ENCODE peak calls at places on chromosomes 2 and 18, in four cellular contexts. P is WTC11, V is HepG2, R is GM12878. T is an unnamed sample.

GRCh38 chr2:225598922-225599321 is 199.4 kb downstream of the NYAP2 start:
- DNase-seq in P (no peak), V (no peak), R (no peak), T (no peak)

GRCh38 chr2:195407782-195408181 is 249.2 kb upstream of the SLC39A10 start:
- DNase-seq in P (no peak), V (no peak), R (no peak), T (peak)

GRCh38 chr2:170509460-170510193 is 205.5 kb upstream of the SP5 start:
- DNase-seq in P (no peak), V (no peak), R (peak), T (no peak)

GRCh38 chr2:201908901-201909300 is 102.6 kb downstream of the CDK15 start:
- DNase-seq in P (no peak), V (no peak), R (no peak), T (no peak)

GRCh38 chr2:222561817-222562424 is 94.0 kb downstream of the FARSB start:
- DNase-seq in P (peak), V (peak), R (peak), T (peak)

GRCh38 chr2:8728305-8729015 is 46.6 kb downstream of the ID2 start:
- DNase-seq in P (no peak), V (no peak), R (no peak), T (no peak)

GRCh38 chr18:8816233-8816632 is 110.9 kb downstream of the MTCL1 start:
- DNase-seq in P (no peak), V (no peak), R (no peak), T (no peak)

GRCh38 chr18:2846638-2847340 is at the start of gene EMILIN2:
- DNase-seq in P (peak), V (no peak), R (no peak), T (peak)

GRCh38 chr18:13543144-13543543 is 183.2 kb downstream of the FAM210A start:
- DNase-seq in P (no peak), V (no peak), R (no peak), T (no peak)

GRCh38 chr2:81529944-81530343 is 1225.4 kb upstream of the LRRTM1 start:
- DNase-seq in P (no peak), V (no peak), R (no peak), T (no peak)

DNA sequence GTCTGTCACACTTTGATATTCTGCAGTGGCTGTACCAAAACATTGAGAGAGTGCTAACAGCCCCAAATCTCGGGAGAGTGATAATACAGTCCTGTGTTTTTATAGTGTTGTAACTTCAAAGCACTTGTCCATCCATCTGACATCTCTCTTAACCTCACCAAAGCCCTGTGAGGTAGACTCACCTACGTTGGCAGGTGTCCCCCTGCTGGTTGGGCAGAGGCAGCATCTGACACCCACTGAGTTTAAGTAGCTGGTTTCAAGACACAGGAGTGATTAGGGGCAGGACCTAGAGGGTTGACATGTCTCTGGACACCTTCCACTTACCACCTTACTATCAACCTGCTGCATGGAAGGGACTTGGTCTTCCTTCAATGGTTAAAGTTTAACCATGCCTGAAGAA is 22.9 kb downstream of the COLEC12 start:
- DNase-seq in P (peak), V (peak), R (no peak), T (peak)
- TF ChIP-seq TCF7 in P (no peak), V (no peak), R (no peak), T (no peak)

DNA sequence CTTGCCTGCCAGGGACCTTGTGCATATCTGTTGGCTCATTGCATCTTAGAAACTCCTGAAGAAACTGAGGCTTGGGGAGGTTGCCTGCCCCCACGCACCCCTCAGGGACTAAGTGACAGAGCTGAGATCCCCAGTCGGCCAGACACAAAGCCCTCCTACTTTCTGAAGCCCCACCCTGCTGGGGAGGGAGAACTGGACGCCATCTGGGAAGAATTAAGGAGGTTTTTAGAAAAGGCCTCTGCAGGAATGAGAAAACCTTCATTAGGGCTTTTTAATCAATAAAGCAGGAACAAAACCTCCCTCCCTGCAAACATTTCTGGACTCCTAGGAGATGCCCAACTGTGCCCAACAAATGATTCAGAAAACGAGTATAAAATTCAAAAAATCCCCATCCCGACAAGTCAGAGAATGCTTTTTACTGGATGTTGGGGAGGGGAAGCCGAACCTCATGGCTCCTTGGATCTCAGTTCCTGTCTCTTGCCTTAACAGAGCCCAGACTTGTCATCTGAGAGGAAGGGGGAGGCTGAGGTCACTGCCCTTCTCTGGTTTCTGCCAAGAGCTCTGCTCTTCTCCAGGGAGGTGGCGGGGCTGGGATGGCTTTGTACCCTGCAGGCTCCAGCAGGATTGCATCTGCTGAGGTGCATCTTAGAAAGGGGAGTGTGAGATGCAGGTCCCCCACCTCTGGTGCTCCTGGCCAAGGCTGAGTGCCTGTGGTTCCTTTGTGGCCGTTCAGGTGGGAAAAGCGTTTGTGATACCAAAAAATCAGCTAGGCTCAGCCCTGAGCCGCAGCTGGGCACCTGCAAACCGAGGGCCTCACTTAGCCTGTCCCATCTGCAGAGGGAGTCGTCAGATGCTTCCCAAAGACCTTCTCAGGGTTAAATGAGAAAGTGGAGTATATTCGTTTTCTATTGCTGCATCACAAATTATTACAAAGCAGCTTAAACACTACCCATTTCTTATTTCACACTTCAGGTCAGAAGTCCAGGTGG is 142.4 kb downstream of the ZFP36L2 start:
- DNase-seq in P (no peak), V (no peak), R (no peak), T (no peak)
- TF ChIP-seq TCF7 in P (no peak), V (no peak), R (no peak), T (no peak)

DNA sequence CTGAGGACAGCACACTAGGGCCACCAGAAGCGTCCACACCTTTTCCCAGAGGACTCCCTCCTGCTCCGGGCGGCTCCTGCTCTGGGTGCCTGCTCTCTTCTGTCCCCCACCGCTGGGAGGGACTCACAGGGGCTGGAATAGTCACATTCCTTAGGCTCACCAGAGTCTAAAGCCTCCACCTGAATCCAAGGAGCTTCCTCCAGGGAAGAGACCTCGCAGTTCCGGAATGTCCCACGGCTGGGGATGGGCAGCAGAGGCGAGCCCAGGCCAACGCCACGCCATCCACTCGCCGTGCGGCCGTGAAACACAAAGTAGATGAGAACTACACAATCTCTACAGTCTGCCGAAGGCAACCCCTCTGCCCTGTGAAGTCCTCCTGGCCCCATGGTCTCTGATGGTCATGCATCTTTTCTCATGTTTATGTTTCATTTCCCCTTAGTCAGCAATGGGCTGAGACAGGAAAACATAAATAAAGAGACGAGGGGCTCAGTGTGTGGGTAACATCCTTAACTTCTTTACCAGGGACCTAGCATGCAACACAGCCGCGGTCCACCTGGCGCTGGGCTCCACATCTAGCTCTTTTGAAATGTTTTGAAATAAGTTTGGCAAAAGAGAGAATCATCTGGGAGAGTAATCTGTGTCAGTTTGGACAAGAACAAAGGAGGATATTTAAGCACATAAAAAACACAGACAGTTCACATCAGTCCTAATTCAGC is 98.4 kb downstream of the PXDN start:
- DNase-seq in P (no peak), V (no peak), R (no peak), T (no peak)
- TF ChIP-seq TCF7 in P (no peak), V (no peak), R (no peak), T (no peak)

GRCh38 chr2:28610583-28611201 is 114.8 kb downstream of the PLB1 start:
- DNase-seq in P (no peak), V (peak), R (no peak), T (peak)
- TF ChIP-seq TCF7 in P (no peak), V (no peak), R (no peak), T (no peak)

GRCh38 chr2:19312949-19313348 is 45.5 kb downstream of the OSR1 start:
- DNase-seq in P (no peak), V (peak), R (no peak), T (no peak)
- TF ChIP-seq TCF7 in P (no peak), V (no peak), R (no peak), T (no peak)

DNA sequence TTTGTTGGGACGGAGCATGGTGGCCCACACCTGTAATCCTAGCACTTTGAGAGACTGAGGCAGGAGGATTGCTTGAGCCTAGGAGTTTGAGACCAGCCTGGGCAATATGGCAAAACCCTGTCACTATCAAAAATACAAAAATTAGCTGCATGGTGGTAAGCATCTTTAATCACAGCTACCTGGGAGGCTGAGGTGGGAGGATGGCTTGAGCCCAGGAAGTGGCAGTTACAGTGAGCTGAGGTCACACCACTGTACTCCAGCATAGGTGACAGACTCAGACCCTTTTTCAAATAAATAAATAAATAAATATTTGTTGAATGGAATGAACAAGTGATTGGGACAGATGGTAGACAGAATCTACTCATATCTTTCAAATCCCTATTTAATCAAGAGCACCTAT is 5.7 kb upstream of the ITPRIPL1 start:
- DNase-seq in P (no peak), V (no peak), R (no peak), T (no peak)
- TF ChIP-seq TCF7 in P (no peak), V (no peak), R (no peak), T (no peak)

GRCh38 chr2:159558479-159558878 is 57.9 kb downstream of the BAZ2B start:
- DNase-seq in P (no peak), V (no peak), R (no peak), T (no peak)

GRCh38 chr2:159561242-159561641 is 55.1 kb downstream of the BAZ2B start:
- DNase-seq in P (no peak), V (no peak), R (no peak), T (no peak)

GRCh38 chr2:159559034-159559433 is 57.3 kb downstream of the BAZ2B start:
- DNase-seq in P (no peak), V (no peak), R (no peak), T (no peak)

GRCh38 chr2:159555651-159556392 is 60.5 kb downstream of the BAZ2B start:
- DNase-seq in P (no peak), V (no peak), R (no peak), T (no peak)

DNA sequence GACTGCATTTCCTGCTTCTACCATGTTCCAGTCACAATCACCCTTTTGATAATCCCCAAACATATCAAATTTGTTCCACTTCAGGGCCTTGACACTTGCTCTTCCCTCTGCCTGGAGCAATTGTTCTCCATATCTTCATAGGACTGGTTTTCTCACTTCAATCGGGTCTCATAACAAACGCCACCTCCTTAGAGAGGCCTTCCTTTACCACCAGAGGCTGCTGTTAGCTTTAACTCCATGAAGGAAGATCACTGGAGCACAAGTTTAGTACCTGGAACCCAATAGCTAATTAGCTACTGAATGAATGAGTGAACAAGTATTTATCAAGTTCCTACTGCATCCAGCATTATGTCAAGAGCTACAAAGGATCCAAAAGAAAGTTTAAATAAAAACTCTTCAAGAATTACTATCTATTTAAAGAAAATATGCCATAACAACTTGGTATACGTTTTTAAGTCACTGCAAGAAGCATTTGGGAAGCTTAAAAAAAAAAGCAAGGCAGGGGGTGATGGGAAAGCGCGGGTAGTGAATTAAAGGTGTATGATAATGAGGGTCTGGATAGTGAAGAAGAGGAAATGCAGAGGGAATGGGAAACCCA is 58.8 kb downstream of the BAZ2B start:
- DNase-seq in P (no peak), V (peak), R (peak), T (peak)
- TF ChIP-seq TCF7 in P (no peak), V (no peak), R (no peak), T (no peak)

GRCh38 chr2:214839464-214839863 is 30.0 kb upstream of the BARD1 start:
- DNase-seq in P (no peak), V (no peak), R (peak), T (no peak)
- TF ChIP-seq TCF7 in P (no peak), V (no peak), R (no peak), T (no peak)

GRCh38 chr2:12416600-12416999 is 300.1 kb upstream of the TRIB2 start:
- DNase-seq in P (no peak), V (peak), R (no peak), T (peak)
- TF ChIP-seq TCF7 in P (no peak), V (no peak), R (no peak), T (no peak)